ENCODE peak calls at places on chromosomes 11 and 22, in four cellular contexts. One of them, this sample, is unnamed.

GRCh38 chr11:66851698-66852465 is 5.0 kb upstream of the LRFN4 start:
- DNase-seq in PC-3: no peak
- DNase-seq in fibroblast of pulmonary artery: no peak
- DNase-seq in choroid plexus epithelial cell: no peak
- DNase-seq in this sample: no peak

GRCh38 chr11:95404370-95404769 is 173.4 kb upstream of the SESN3 start:
- DNase-seq in PC-3: no peak
- DNase-seq in fibroblast of pulmonary artery: no peak
- DNase-seq in choroid plexus epithelial cell: no peak
- DNase-seq in this sample: no peak

GRCh38 chr11:10920875-10921274 is 63.0 kb upstream of the ZBED5 start:
- DNase-seq in PC-3: no peak
- DNase-seq in fibroblast of pulmonary artery: no peak
- DNase-seq in choroid plexus epithelial cell: no peak
- DNase-seq in this sample: no peak

GRCh38 chr22:45262931-45263789 is 21.6 kb upstream of the UPK3A start:
- DNase-seq in PC-3: no peak
- DNase-seq in fibroblast of pulmonary artery: no peak
- DNase-seq in choroid plexus epithelial cell: no peak
- DNase-seq in this sample: no peak

GRCh38 chr11:120073196-120073595 is 64.7 kb downstream of the TRIM29 start:
- DNase-seq in PC-3: no peak
- DNase-seq in fibroblast of pulmonary artery: no peak
- DNase-seq in choroid plexus epithelial cell: no peak
- DNase-seq in this sample: no peak

GRCh38 chr11:119590651-119591308 is 138.2 kb downstream of the NECTIN1 start:
- DNase-seq in PC-3: peak
- DNase-seq in fibroblast of pulmonary artery: no peak
- DNase-seq in choroid plexus epithelial cell: no peak
- DNase-seq in this sample: peak

GRCh38 chr22:50530857-50531545 is 1.2 kb upstream of the TYMP start:
- DNase-seq in PC-3: peak
- DNase-seq in fibroblast of pulmonary artery: peak
- DNase-seq in choroid plexus epithelial cell: peak
- DNase-seq in this sample: peak

GRCh38 chr11:69285766-69286165 is 8.2 kb upstream of the MYEOV start:
- DNase-seq in PC-3: no peak
- DNase-seq in fibroblast of pulmonary artery: no peak
- DNase-seq in choroid plexus epithelial cell: no peak
- DNase-seq in this sample: no peak

GRCh38 chr22:24120029-24120428 is 61.3 kb upstream of the SUSD2 start:
- DNase-seq in PC-3: no peak
- DNase-seq in fibroblast of pulmonary artery: no peak
- DNase-seq in choroid plexus epithelial cell: no peak
- DNase-seq in this sample: no peak

GRCh38 chr22:49951001-49951677 is 9.4 kb upstream of the PIM3 start:
- DNase-seq in PC-3: peak
- DNase-seq in fibroblast of pulmonary artery: no peak
- DNase-seq in choroid plexus epithelial cell: no peak
- DNase-seq in this sample: peak

DNA sequence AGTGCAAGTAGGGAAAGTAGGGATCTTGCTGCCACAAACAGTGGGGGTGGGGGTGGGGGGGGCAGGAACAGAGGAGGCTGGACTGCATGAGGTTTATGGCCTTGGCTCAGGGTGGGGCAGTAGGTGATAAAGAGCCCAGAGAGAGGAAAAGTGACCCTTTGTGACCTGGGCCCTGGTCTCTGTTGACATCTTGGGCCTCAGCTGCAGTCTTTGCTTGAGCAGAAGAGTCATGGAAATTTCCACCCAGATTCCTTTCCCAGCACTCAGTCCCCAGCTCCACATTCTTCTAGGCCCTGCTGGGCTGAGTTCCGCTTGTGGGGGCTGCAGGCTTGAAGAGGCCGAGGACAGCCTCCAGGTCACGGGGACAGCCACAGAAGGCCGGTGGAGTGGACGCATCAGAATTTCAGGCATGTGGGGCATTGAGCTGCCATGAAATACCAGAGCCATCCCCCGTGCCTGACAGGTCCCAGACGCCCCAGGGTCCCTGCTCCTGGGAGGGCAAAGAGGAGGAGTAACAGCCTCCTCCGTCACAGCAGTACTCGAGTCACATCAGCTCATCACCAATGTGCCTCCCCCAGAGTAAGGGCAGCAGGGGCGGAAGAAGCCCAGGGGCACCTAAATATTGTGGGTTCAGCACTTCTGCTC is 9.7 kb upstream of the MALAT1 start:
- DNase-seq in PC-3: no peak
- DNase-seq in fibroblast of pulmonary artery: peak
- DNase-seq in choroid plexus epithelial cell: peak
- DNase-seq in this sample: no peak
- TF ChIP-seq CTCF in PC-3: no peak
- TF ChIP-seq CTCF in fibroblast of pulmonary artery: no peak
- TF ChIP-seq CTCF in choroid plexus epithelial cell: no peak
- TF ChIP-seq CTCF in this sample: no peak

DNA sequence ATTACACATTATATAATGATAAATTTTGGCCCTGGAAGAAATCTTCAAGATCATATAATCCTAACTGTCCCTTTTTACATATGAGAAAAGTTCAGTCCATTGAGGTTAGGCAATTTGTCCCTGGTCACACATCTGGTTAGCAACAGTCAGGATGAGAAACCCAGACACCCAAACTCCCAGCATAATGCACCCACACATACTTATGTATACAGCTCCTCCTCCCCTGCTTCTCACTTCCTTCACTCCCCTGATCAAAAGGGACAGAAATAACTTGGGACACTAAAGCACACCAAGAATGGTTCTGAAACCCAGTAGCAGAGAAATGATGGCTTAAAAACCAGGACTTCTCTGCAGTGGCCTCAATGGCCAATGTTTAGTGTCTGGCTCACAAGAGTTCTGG is 11.1 kb downstream of the NUMA1 start:
- DNase-seq in PC-3: no peak
- DNase-seq in fibroblast of pulmonary artery: no peak
- DNase-seq in choroid plexus epithelial cell: peak
- DNase-seq in this sample: no peak
- H3K4me3 ChIP-seq in PC-3: no peak
- H3K4me3 ChIP-seq in fibroblast of pulmonary artery: no peak
- H3K4me3 ChIP-seq in choroid plexus epithelial cell: no peak
- H3K4me3 ChIP-seq in this sample: no peak

GRCh38 chr11:108019870-108020540 is 11.3 kb downstream of the CUL5 start:
- DNase-seq in PC-3: no peak
- DNase-seq in fibroblast of pulmonary artery: peak
- DNase-seq in choroid plexus epithelial cell: peak
- DNase-seq in this sample: peak

GRCh38 chr11:108027057-108027456 is 18.4 kb downstream of the CUL5 start:
- DNase-seq in PC-3: no peak
- DNase-seq in fibroblast of pulmonary artery: no peak
- DNase-seq in choroid plexus epithelial cell: no peak
- DNase-seq in this sample: no peak

DNA sequence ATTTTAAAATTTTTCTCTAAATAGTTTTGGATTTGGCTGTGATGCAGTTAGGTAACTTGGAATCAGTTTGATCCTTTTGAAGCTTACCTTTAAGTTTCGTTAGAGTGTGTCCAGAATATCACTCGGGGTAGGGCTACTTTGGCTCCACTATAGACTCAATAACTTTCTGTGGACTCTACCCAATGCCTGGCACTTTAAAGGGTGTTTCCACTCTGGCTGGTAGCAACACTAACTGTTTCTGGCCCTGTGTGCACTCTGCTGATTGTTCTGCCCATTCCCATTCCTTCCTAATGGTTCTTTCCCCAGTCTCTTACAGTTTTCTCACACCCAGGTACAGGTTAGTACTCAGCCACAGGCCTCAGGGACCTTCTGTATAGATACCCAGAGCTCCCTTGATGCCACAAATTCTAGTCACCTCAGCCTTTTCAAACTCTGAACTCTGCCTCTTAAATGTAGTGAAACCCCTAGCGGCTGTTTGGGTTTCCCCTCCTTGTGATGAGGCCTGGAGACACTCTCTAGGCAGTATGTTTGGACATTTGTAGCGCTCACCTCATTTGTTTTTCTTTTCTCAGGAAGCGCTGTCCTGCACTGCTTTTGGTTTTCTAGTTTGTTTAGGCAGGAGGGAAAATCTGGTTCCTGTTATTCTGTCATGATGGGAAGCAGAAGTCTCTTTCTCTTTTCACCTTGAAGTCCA is 16.8 kb downstream of the CUL5 start:
- DNase-seq in PC-3: no peak
- DNase-seq in fibroblast of pulmonary artery: no peak
- DNase-seq in choroid plexus epithelial cell: peak
- DNase-seq in this sample: no peak
- TF ChIP-seq CTCF in PC-3: no peak
- TF ChIP-seq CTCF in fibroblast of pulmonary artery: no peak
- TF ChIP-seq CTCF in choroid plexus epithelial cell: peak
- TF ChIP-seq CTCF in this sample: no peak

GRCh38 chr11:16317712-16318111 is 38.6 kb downstream of the SOX6 start:
- DNase-seq in PC-3: no peak
- DNase-seq in fibroblast of pulmonary artery: no peak
- DNase-seq in choroid plexus epithelial cell: no peak
- DNase-seq in this sample: no peak

GRCh38 chr11:16326679-16327297 is 29.6 kb downstream of the SOX6 start:
- DNase-seq in PC-3: no peak
- DNase-seq in fibroblast of pulmonary artery: peak
- DNase-seq in choroid plexus epithelial cell: no peak
- DNase-seq in this sample: no peak

GRCh38 chr11:16322190-16322589 is 34.2 kb downstream of the SOX6 start:
- DNase-seq in PC-3: no peak
- DNase-seq in fibroblast of pulmonary artery: no peak
- DNase-seq in choroid plexus epithelial cell: no peak
- DNase-seq in this sample: no peak

GRCh38 chr11:16318320-16318719 is 38.0 kb downstream of the SOX6 start:
- DNase-seq in PC-3: no peak
- DNase-seq in fibroblast of pulmonary artery: no peak
- DNase-seq in choroid plexus epithelial cell: no peak
- DNase-seq in this sample: no peak

GRCh38 chr11:16321148-16321547 is 35.2 kb downstream of the SOX6 start:
- DNase-seq in PC-3: no peak
- DNase-seq in fibroblast of pulmonary artery: no peak
- DNase-seq in choroid plexus epithelial cell: no peak
- DNase-seq in this sample: peak
- H3K4me3 ChIP-seq in PC-3: no peak
- H3K4me3 ChIP-seq in fibroblast of pulmonary artery: no peak
- H3K4me3 ChIP-seq in choroid plexus epithelial cell: no peak
- H3K4me3 ChIP-seq in this sample: no peak

GRCh38 chr22:35044607-35045390 is 21.2 kb upstream of the ISX start:
- DNase-seq in PC-3: peak
- DNase-seq in fibroblast of pulmonary artery: no peak
- DNase-seq in choroid plexus epithelial cell: no peak
- DNase-seq in this sample: no peak

GRCh38 chr22:35045451-35045850 is 20.5 kb upstream of the ISX start:
- DNase-seq in PC-3: no peak
- DNase-seq in fibroblast of pulmonary artery: no peak
- DNase-seq in choroid plexus epithelial cell: no peak
- DNase-seq in this sample: no peak

GRCh38 chr22:35043932-35044319 is 22.0 kb upstream of the ISX start:
- DNase-seq in PC-3: no peak
- DNase-seq in fibroblast of pulmonary artery: no peak
- DNase-seq in choroid plexus epithelial cell: no peak
- DNase-seq in this sample: no peak

GRCh38 chr22:35046744-35047462 is 19.1 kb upstream of the ISX start:
- DNase-seq in PC-3: no peak
- DNase-seq in fibroblast of pulmonary artery: no peak
- DNase-seq in choroid plexus epithelial cell: no peak
- DNase-seq in this sample: no peak

GRCh38 chr22:35043251-35043931 is 22.6 kb upstream of the ISX start:
- DNase-seq in PC-3: peak
- DNase-seq in fibroblast of pulmonary artery: no peak
- DNase-seq in choroid plexus epithelial cell: no peak
- DNase-seq in this sample: no peak
- TF ChIP-seq CTCF in PC-3: peak
- TF ChIP-seq CTCF in fibroblast of pulmonary artery: no peak
- TF ChIP-seq CTCF in choroid plexus epithelial cell: peak
- TF ChIP-seq CTCF in this sample: no peak

DNA sequence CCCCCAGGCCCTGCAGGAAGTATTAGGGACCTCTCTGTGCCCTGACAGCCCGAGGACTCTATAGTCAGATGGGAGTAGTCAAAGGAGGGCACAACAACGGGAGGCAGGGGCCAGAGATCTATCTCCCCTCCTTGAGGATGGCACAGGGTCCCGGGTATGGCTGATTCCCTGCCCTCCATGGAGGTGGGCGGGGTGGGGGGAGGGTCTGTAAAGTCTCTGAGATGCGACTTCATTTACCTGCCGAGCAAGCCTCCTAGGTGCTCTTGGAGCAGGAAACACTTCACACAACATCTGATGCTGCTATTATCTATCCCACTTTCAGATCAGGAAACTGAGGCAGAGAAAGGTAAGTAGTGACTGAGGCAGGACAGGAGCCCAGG is 769 bp upstream of the CDC42EP1 start:
- DNase-seq in PC-3: no peak
- DNase-seq in fibroblast of pulmonary artery: no peak
- DNase-seq in choroid plexus epithelial cell: no peak
- DNase-seq in this sample: no peak
- H3K4me3 ChIP-seq in PC-3: peak
- H3K4me3 ChIP-seq in fibroblast of pulmonary artery: peak
- H3K4me3 ChIP-seq in choroid plexus epithelial cell: peak
- H3K4me3 ChIP-seq in this sample: no peak

GRCh38 chr11:48109046-48109666 is 107.5 kb upstream of the OR4B1 start:
- DNase-seq in PC-3: peak
- DNase-seq in fibroblast of pulmonary artery: peak
- DNase-seq in choroid plexus epithelial cell: peak
- DNase-seq in this sample: peak
- TF ChIP-seq CTCF in PC-3: peak
- TF ChIP-seq CTCF in fibroblast of pulmonary artery: peak
- TF ChIP-seq CTCF in choroid plexus epithelial cell: peak
- TF ChIP-seq CTCF in this sample: peak

This sample was measured in epithelial cell of esophagus.